ENCODE peak calls at places on chromosomes 12 and 14, in eight cellular contexts. I is hepatocyte, J is A549, V is cardiac muscle cell, N is pancreas, G is IMR-90, T is GM12865, Q is astrocyte of the spinal cord. Z is an unnamed sample.

GRCh38 chr12:47990351-47991105 is 13.7 kb downstream of the COL2A1 start:
- DNase-seq in I (peak), J (no peak), V (no peak), N (no peak), G (peak), T (peak), Q (no peak), Z (peak)

GRCh38 chr12:118633071-118633470 is 256.7 kb downstream of the SUDS3 start:
- DNase-seq in I (no peak), J (no peak), V (peak), N (no peak), G (no peak), T (no peak), Q (no peak), Z (no peak)

GRCh38 chr14:104601786-104602185 is 2.8 kb downstream of the TMEM179 start:
- DNase-seq in I (peak), J (peak), V (no peak), N (peak), G (peak), T (no peak), Q (no peak), Z (peak)

GRCh38 chr12:57983150-57983857 is 41.9 kb downstream of the ATP23 start:
- DNase-seq in I (peak), J (peak), V (peak), N (no peak), G (peak), T (peak), Q (peak), Z (peak)

GRCh38 chr12:20596036-20596435 is 99.1 kb upstream of the SLCO1C1 start:
- DNase-seq in I (no peak), J (no peak), V (no peak), N (no peak), G (no peak), T (no peak), Q (no peak), Z (no peak)

GRCh38 chr12:64625243-64626077 is 15.2 kb downstream of the RASSF3 start:
- DNase-seq in I (peak), J (peak), V (peak), N (no peak), G (peak), T (peak), Q (peak), Z (peak)

GRCh38 chr12:16796168-16796567 is 190.2 kb upstream of the LMO3 start:
- DNase-seq in I (no peak), J (no peak), V (no peak), N (no peak), G (no peak), T (no peak), Q (no peak), Z (no peak)

GRCh38 chr12:127526925-127527324 is 740.0 kb upstream of the TMEM132C start:
- DNase-seq in I (no peak), J (no peak), V (no peak), N (no peak), G (no peak), T (no peak), Q (no peak), Z (no peak)

GRCh38 chr14:75427482-75428229 is at the start of gene JDP2:
- DNase-seq in I (peak), J (peak), V (peak), N (peak), G (peak), T (peak), Q (peak), Z (peak)

GRCh38 chr12:100738086-100738485 is 56.5 kb upstream of the ANO4 start:
- DNase-seq in I (no peak), J (no peak), V (no peak), N (no peak), G (no peak), T (no peak), Q (no peak), Z (no peak)
- H3K4me3 ChIP-seq in I (no peak), J (no peak), V (no peak), N (no peak), G (no peak), T (no peak), Q (no peak), Z (no peak)

GRCh38 chr14:59123975-59124374 is 64.5 kb upstream of the DAAM1 start:
- DNase-seq in I (peak), J (peak), V (peak), N (no peak), G (peak), T (no peak), Q (peak), Z (peak)

GRCh38 chr14:59125156-59125555 is 63.3 kb upstream of the DAAM1 start:
- DNase-seq in I (no peak), J (no peak), V (no peak), N (no peak), G (no peak), T (peak), Q (no peak), Z (no peak)

GRCh38 chr14:59130472-59130871 is 58.0 kb upstream of the DAAM1 start:
- DNase-seq in I (no peak), J (no peak), V (peak), N (no peak), G (no peak), T (no peak), Q (no peak), Z (no peak)

GRCh38 chr14:59126714-59127436 is 61.6 kb upstream of the DAAM1 start:
- DNase-seq in I (peak), J (peak), V (peak), N (no peak), G (peak), T (peak), Q (peak), Z (peak)

GRCh38 chr14:59127437-59127732 is 61.1 kb upstream of the DAAM1 start:
- DNase-seq in I (no peak), J (no peak), V (no peak), N (no peak), G (no peak), T (no peak), Q (no peak), Z (no peak)
- TF ChIP-seq CTCF in I (no peak), J (no peak), V (no peak), N (no peak), G (no peak), T (no peak), Q (no peak), Z (no peak)

GRCh38 chr12:124863409-124864325 is at the start of gene SCARB1:
- DNase-seq in I (peak), J (peak), V (peak), N (peak), G (peak), T (peak), Q (peak), Z (peak)
- H3K4me3 ChIP-seq in I (peak), J (peak), V (peak), N (peak), G (peak), T (peak), Q (peak), Z (peak)

DNA sequence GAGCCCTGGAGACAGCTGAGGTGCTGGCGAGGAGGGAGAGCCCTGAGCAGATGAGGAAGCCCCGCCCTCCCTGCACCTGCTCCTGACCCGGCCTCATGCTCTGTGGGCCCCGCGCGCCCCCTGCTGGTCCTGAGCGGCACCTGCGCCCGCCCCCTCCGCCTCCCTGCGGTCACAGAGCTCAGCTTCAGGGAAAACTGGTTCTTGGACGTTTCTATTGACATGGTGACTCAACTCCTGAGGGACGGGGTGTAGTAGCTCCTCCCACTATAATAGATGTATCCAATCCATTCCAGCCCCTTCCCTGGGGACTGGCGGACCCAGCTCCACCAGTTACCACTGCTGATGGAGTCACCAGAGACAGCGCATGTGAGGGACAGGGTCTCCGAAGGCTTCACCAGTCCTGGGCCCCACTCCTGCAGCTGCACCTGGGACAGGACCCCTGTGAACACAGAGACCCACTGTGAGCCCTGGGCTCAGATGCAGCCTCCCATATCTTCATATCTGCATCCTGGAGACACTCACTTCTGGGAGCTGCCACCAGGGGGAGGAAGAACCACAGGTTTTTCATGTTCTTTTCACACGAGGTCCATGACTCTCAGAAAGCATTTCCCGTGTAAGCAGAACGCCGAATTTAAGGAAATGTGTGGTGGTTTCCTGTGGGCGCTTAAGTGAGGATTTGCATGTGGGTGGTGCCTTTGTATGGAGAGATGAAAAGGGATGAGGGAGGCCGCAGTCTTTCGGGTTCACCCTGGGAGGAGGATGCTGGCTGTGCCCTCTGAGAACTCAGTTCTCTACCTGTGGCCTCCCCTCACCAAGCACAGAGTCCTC is 1346.5 kb downstream of the TMEM121 start:
- DNase-seq in I (no peak), J (peak), V (no peak), N (peak), G (no peak), T (peak), Q (no peak), Z (peak)
- TF ChIP-seq CTCF in I (no peak), J (peak), V (no peak), N (peak), G (no peak), T (peak), Q (peak), Z (peak)

GRCh38 chr12:41980390-41980789 is 164.3 kb downstream of the GXYLT1 start:
- DNase-seq in I (no peak), J (no peak), V (no peak), N (no peak), G (no peak), T (no peak), Q (no peak), Z (no peak)
- H3K4me3 ChIP-seq in I (no peak), J (no peak), V (no peak), N (no peak), G (no peak), T (no peak), Q (no peak), Z (no peak)

GRCh38 chr14:93017341-93017797 is 94.4 kb downstream of the CHGA start:
- DNase-seq in I (no peak), J (no peak), V (no peak), N (peak), G (no peak), T (no peak), Q (no peak), Z (no peak)
- TF ChIP-seq CTCF in I (no peak), J (no peak), V (no peak), N (no peak), G (no peak), T (no peak), Q (no peak), Z (no peak)

DNA sequence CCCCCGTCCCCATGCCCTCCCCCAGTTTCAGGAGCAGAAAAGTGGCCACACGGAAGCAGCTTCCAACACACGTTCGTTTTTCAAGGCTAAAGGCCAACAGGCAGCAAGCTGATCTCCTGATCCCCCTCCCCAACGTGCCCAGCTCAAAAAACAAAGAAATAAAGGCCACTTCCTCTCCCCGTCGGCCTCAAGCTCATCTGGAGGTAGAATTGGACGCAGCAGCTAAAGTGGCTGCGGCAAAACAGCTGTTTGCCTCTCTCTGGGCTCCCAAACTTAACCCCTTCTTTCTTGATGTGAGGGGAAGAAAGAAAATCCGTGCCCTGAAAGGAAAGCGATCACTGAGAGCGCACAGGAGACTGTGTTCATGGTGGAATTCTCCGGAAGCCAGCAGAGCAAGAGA is 66.3 kb downstream of the SCARB1 start:
- DNase-seq in I (no peak), J (no peak), V (no peak), N (no peak), G (no peak), T (no peak), Q (no peak), Z (no peak)
- H3K4me3 ChIP-seq in I (no peak), J (no peak), V (no peak), N (no peak), G (no peak), T (no peak), Q (no peak), Z (no peak)

GRCh38 chr14:93115920-93116675 is at the start of gene ITPK1:
- DNase-seq in I (peak), J (peak), V (peak), N (peak), G (peak), T (peak), Q (peak), Z (peak)
- TF ChIP-seq CTCF in I (peak), J (peak), V (peak), N (no peak), G (peak), T (peak), Q (peak), Z (no peak)

GRCh38 chr12:111428728-111429175 is 23.0 kb downstream of the SH2B3 start:
- DNase-seq in I (no peak), J (no peak), V (no peak), N (peak), G (no peak), T (peak), Q (no peak), Z (no peak)
- H3K4me3 ChIP-seq in I (no peak), J (no peak), V (no peak), N (no peak), G (no peak), T (peak), Q (no peak), Z (no peak)